ENCODE peak calls at places on chromosomes 6 and 20, in five cellular contexts. Y is GM12878, L is IMR-90, X is K562, G is SK-N-SH. B is an unnamed sample.

GRCh38 chr20:47392015-47392720 is 35.7 kb upstream of the ZMYND8 start:
- DNase-seq in L (peak; percentile 97), Y (no peak), G (peak; percentile 23), X (peak; percentile 71), B (peak; percentile 99)

GRCh38 chr6:169188051-169188863 is 65.4 kb downstream of the THBS2 start:
- DNase-seq in Y (no peak), G (no peak), X (no peak), L (peak; percentile 100), B (no peak)

GRCh38 chr20:3744806-3745685 is 12.6 kb downstream of the HSPA12B start:
- DNase-seq in G (peak; percentile 90), L (no peak), X (peak; percentile 97), Y (no peak), B (peak; percentile 95)

GRCh38 chr6:138564170-138564721 is 65.0 kb upstream of the NHSL1 start:
- DNase-seq in Y (no peak), X (no peak), G (no peak), L (no peak), B (no peak)

GRCh38 chr6:41707565-41708200 is 27.7 kb downstream of the TFEB start:
- DNase-seq in G (no peak), L (no peak), Y (no peak), X (no peak), B (no peak)

GRCh38 chr20:57783196-57783595 is 73.4 kb upstream of the PMEPA1 start:
- DNase-seq in Y (no peak), L (no peak), G (no peak), X (no peak), B (no peak)

GRCh38 chr6:125200986-125201385 is 47.4 kb downstream of the TPD52L1 start:
- DNase-seq in Y (no peak), X (no peak), L (no peak), G (no peak), B (no peak)

GRCh38 chr6:27157461-27158315 is 89.8 kb upstream of the PRSS16 start:
- DNase-seq in Y (peak; percentile 66), L (peak; percentile 77), X (peak; percentile 67), G (no peak), B (peak; percentile 52)

GRCh38 chr6:154956771-154957522 is 38.2 kb upstream of the TIAM2 start:
- DNase-seq in X (no peak), Y (no peak), G (no peak), L (no peak), B (no peak)

GRCh38 chr20:48329676-48330644 is 497.8 kb downstream of the PREX1 start:
- DNase-seq in X (peak; percentile 27), L (peak; percentile 51), G (peak; percentile 78), Y (no peak), B (peak; percentile 16)

GRCh38 chr6:42783177-42783875 is 1.5 kb downstream of the BICRAL start:
- DNase-seq in X (peak; percentile 82), L (peak; percentile 59), Y (no peak), G (peak; percentile 86), B (peak; percentile 50)

GRCh38 chr6:135655055-135655454 is 157.5 kb upstream of the AHI1 start:
- DNase-seq in G (no peak), X (no peak), L (peak; percentile 51), Y (no peak), B (no peak)

GRCh38 chr6:135658916-135659315 is 161.4 kb upstream of the AHI1 start:
- DNase-seq in X (no peak), G (no peak), L (no peak), Y (no peak), B (no peak)

GRCh38 chr6:135651964-135652755 is 154.6 kb upstream of the AHI1 start:
- DNase-seq in L (peak; percentile 10), X (no peak), Y (peak; percentile 51), G (no peak), B (no peak)

DNA sequence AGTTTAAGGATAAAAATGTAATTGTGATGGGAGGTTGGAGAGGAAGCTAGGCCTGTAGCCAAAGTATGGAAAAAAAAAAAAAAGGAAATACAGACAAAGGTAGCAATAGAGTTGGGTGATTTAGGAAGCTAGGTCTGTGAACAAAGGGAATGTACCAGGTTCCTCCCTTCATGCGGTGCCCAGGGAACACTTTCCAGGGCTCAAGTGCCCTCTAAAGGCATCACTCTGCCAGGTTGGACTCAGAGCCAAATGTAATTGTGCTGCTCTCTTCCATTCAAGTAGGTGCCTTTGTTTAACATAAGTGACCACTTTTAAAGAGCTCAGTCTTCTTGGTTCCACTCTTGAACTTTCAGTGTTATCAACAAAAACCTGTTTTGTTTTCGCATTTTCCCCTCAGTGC is 159.7 kb upstream of the AHI1 start:
- DNase-seq in Y (no peak), G (no peak), X (no peak), L (no peak), B (no peak)
- TF ChIP-seq RCOR1 in Y (no peak), G (no peak), X (no peak), L (no peak), B (no peak)

GRCh38 chr20:46304852-46305251 is 3.4 kb downstream of the CDH22 start:
- DNase-seq in Y (no peak), G (no peak), L (no peak), X (no peak), B (no peak)

GRCh38 chr20:46302119-46302518 is 6.2 kb downstream of the CDH22 start:
- DNase-seq in X (no peak), G (no peak), Y (no peak), L (no peak), B (no peak)

GRCh38 chr20:46304361-46304760 is 3.9 kb downstream of the CDH22 start:
- DNase-seq in G (no peak), L (peak; percentile 51), X (no peak), Y (no peak), B (no peak)

GRCh38 chr20:46305331-46305972 is 2.8 kb downstream of the CDH22 start:
- DNase-seq in G (no peak), Y (no peak), L (no peak), X (no peak), B (no peak)

DNA sequence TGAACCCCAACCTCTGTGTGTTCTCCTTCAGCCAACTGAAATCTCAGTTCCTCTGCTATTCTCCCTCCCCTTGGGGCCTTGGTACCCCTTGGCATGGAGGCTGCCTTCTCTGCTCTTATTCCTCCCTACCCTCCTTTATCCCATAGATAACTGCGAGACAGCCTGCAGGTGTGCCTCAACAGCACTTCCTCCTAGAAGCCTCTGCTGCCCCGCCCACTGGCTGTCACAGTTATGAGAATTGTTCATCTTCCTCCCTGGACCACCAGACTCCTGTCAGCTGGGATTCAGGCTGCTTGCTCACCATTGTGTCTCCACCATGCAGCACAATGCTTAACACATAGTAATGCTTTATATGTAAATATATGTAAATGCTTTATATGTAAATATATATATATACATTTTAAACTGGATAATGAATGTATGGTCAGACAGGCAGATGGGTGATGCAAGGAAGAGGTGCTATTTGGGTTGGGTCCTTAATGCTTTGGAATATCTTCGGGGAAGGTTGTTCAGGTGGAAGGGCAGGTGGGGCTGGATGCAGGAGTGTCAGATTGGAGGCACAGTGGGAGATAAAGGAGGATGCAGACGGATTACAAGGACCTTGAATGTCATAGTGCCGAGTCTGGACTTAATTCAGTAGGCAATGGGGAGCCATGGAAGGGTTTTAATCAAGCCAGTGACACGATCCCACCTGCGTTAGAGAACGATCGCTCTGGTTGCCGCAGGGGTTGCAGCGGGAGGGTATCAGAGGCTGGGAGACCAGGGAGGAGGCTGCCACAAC is 4.9 kb downstream of the CDH22 start:
- DNase-seq in G (no peak), X (no peak), L (no peak), Y (no peak), B (no peak)
- TF ChIP-seq SMC3 in G (no peak), X (no peak), L (no peak), Y (no peak), B (no peak)

GRCh38 chr6:14047151-14047740 is 70.3 kb upstream of the CD83 start:
- DNase-seq in G (no peak), Y (no peak), X (no peak), L (no peak), B (no peak)

GRCh38 chr6:14048870-14049269 is 68.7 kb upstream of the CD83 start:
- DNase-seq in X (no peak), G (no peak), Y (no peak), L (no peak), B (no peak)

DNA sequence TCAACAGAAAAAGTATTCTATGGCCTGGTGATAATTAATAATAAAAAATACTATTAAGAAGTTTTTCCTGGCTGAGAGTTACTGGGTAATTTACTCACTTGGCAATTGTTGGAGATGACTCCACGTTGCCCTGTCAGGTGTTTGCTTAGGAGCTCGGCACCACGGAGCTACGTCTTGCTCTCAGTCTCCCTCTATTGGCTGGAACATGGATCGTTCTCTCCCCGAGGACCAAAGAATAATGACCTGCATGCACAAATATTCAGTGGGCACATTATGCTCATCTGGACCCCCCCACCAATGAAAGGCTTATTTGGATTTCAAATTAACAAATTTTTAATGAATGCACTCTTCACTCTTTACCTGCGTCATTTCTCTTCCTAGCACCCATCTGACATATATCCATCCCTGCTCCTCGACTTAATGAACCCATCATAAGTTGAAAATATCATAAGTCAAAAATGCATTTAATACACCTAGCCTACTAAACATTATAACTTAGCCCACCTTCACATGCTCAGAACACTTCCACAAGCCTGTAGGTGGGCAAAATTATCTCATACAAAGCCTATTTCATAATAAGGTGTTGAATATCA is 71.0 kb upstream of the CD83 start:
- DNase-seq in L (peak; percentile 48), X (peak; percentile 70), Y (no peak), G (peak; percentile 65), B (peak; percentile 60)
- TF ChIP-seq RCOR1 in L (no peak), X (peak; percentile 47), Y (no peak), G (no peak), B (no peak)

DNA sequence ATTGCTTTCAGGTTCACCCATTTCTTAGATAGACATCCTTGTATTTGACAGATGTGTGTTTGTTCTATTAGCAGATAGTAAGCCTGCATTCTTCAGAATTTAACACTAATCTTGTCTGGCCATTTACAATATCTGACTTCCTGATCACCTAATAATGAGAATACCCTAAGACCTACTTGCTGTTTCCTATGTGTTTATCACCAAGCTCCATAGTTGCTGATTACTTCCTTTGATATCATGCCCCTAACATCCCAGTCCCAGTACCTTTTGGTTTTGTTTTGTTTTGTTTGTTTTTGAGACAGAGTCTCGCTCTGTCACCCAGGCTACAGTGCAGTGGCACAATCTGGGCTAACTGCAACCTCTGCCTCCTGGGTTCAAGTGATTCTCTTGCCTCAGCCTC is 143.6 kb upstream of the DST start:
- DNase-seq in Y (no peak), X (no peak), G (no peak), L (no peak), B (no peak)
- TF ChIP-seq SMC3 in Y (no peak), X (no peak), G (no peak), L (no peak), B (no peak)

B was measured in A549.